ENCODE peak calls at places on chromosomes 5 and 9, in ten cellular contexts. One of them, this sample, is unnamed. For H3K4me1, the result is how much of the 10 kb centered on the place peaks cover.

GRCh38 chr9:69768716-69769115 is 8.9 kb upstream of the PTAR1 start:
- DNase-seq in cardiac muscle cell: no peak
- DNase-seq in body of pancreas: no peak
- DNase-seq in spleen: no peak
- DNase-seq in lower lobe of right lung: no peak
- DNase-seq in fibroblast of lung: peak
- DNase-seq in mucosa of descending colon: no peak
- DNase-seq in breast epithelium: no peak
- DNase-seq in A549: no peak
- DNase-seq in effector memory CD4-positive, alpha-beta T cell: no peak
- DNase-seq in this sample: no peak

GRCh38 chr9:113594484-113595299 is 131.2 kb downstream of the RGS3 start:
- DNase-seq in breast epithelium: no peak
- DNase-seq in body of pancreas: no peak
- DNase-seq in mucosa of descending colon: no peak
- DNase-seq in spleen: peak
- DNase-seq in effector memory CD4-positive, alpha-beta T cell: no peak
- DNase-seq in fibroblast of lung: no peak
- DNase-seq in lower lobe of right lung: peak
- DNase-seq in cardiac muscle cell: no peak
- DNase-seq in A549: no peak
- DNase-seq in this sample: no peak

GRCh38 chr5:68457298-68457697 is 241.7 kb downstream of the PIK3R1 start:
- DNase-seq in spleen: no peak
- DNase-seq in body of pancreas: no peak
- DNase-seq in lower lobe of right lung: no peak
- DNase-seq in cardiac muscle cell: no peak
- DNase-seq in effector memory CD4-positive, alpha-beta T cell: no peak
- DNase-seq in breast epithelium: no peak
- DNase-seq in fibroblast of lung: no peak
- DNase-seq in mucosa of descending colon: no peak
- DNase-seq in A549: no peak
- DNase-seq in this sample: no peak

GRCh38 chr5:36982146-36982545 is 105.6 kb downstream of the NIPBL start:
- DNase-seq in body of pancreas: no peak
- DNase-seq in spleen: no peak
- DNase-seq in fibroblast of lung: peak
- DNase-seq in effector memory CD4-positive, alpha-beta T cell: no peak
- DNase-seq in mucosa of descending colon: no peak
- DNase-seq in breast epithelium: no peak
- DNase-seq in lower lobe of right lung: no peak
- DNase-seq in A549: no peak
- DNase-seq in cardiac muscle cell: no peak
- DNase-seq in this sample: no peak

GRCh38 chr5:37668524-37669047 is 171.3 kb downstream of the GDNF start:
- DNase-seq in mucosa of descending colon: peak
- DNase-seq in spleen: no peak
- DNase-seq in cardiac muscle cell: peak
- DNase-seq in breast epithelium: peak
- DNase-seq in fibroblast of lung: peak
- DNase-seq in A549: peak
- DNase-seq in lower lobe of right lung: peak
- DNase-seq in body of pancreas: peak
- DNase-seq in effector memory CD4-positive, alpha-beta T cell: no peak
- DNase-seq in this sample: peak

GRCh38 chr5:172502969-172503368 is 48.6 kb upstream of the SH3PXD2B start:
- DNase-seq in fibroblast of lung: peak
- DNase-seq in breast epithelium: no peak
- DNase-seq in effector memory CD4-positive, alpha-beta T cell: no peak
- DNase-seq in body of pancreas: no peak
- DNase-seq in A549: peak
- DNase-seq in cardiac muscle cell: peak
- DNase-seq in spleen: peak
- DNase-seq in lower lobe of right lung: no peak
- DNase-seq in mucosa of descending colon: no peak
- DNase-seq in this sample: peak

GRCh38 chr9:79641055-79641454 is 69.3 kb downstream of the TLE4 start:
- DNase-seq in cardiac muscle cell: no peak
- DNase-seq in lower lobe of right lung: no peak
- DNase-seq in body of pancreas: no peak
- DNase-seq in A549: no peak
- DNase-seq in effector memory CD4-positive, alpha-beta T cell: no peak
- DNase-seq in fibroblast of lung: no peak
- DNase-seq in spleen: no peak
- DNase-seq in mucosa of descending colon: no peak
- DNase-seq in breast epithelium: no peak
- DNase-seq in this sample: no peak

GRCh38 chr9:113772121-113772885 is 103.8 kb upstream of the ZNF618 start:
- DNase-seq in breast epithelium: no peak
- DNase-seq in fibroblast of lung: peak
- DNase-seq in mucosa of descending colon: no peak
- DNase-seq in A549: no peak
- DNase-seq in effector memory CD4-positive, alpha-beta T cell: no peak
- DNase-seq in spleen: no peak
- DNase-seq in lower lobe of right lung: no peak
- DNase-seq in cardiac muscle cell: no peak
- DNase-seq in body of pancreas: no peak
- DNase-seq in this sample: no peak

GRCh38 chr9:36548454-36548853 is 24.2 kb upstream of the MELK start:
- DNase-seq in fibroblast of lung: no peak
- DNase-seq in spleen: no peak
- DNase-seq in effector memory CD4-positive, alpha-beta T cell: no peak
- DNase-seq in A549: no peak
- DNase-seq in lower lobe of right lung: no peak
- DNase-seq in body of pancreas: no peak
- DNase-seq in cardiac muscle cell: no peak
- DNase-seq in breast epithelium: no peak
- DNase-seq in mucosa of descending colon: no peak
- DNase-seq in this sample: no peak

GRCh38 chr9:92764988-92765936 is 629 bp upstream of the BICD2 start:
- DNase-seq in fibroblast of lung: peak
- DNase-seq in effector memory CD4-positive, alpha-beta T cell: peak
- DNase-seq in body of pancreas: peak
- DNase-seq in mucosa of descending colon: peak
- DNase-seq in breast epithelium: peak
- DNase-seq in lower lobe of right lung: peak
- DNase-seq in A549: peak
- DNase-seq in cardiac muscle cell: peak
- DNase-seq in spleen: peak
- DNase-seq in this sample: peak
- H3K4me1 ChIP-seq in fibroblast of lung: under half
- H3K4me1 ChIP-seq in effector memory CD4-positive, alpha-beta T cell: under half
- H3K4me1 ChIP-seq in body of pancreas: under half
- H3K4me1 ChIP-seq in mucosa of descending colon: under half
- H3K4me1 ChIP-seq in breast epithelium: under half
- H3K4me1 ChIP-seq in lower lobe of right lung: half or more
- H3K4me1 ChIP-seq in A549: under half
- H3K4me1 ChIP-seq in cardiac muscle cell: under half
- H3K4me1 ChIP-seq in spleen: half or more
- H3K4me1 ChIP-seq in this sample: under half

GRCh38 chr5:125411163-125412050 is 665.0 kb upstream of the ZNF608 start:
- DNase-seq in lower lobe of right lung: no peak
- DNase-seq in breast epithelium: no peak
- DNase-seq in cardiac muscle cell: peak
- DNase-seq in A549: no peak
- DNase-seq in effector memory CD4-positive, alpha-beta T cell: no peak
- DNase-seq in spleen: no peak
- DNase-seq in mucosa of descending colon: peak
- DNase-seq in body of pancreas: peak
- DNase-seq in fibroblast of lung: peak
- DNase-seq in this sample: no peak
- H3K4me1 ChIP-seq in lower lobe of right lung: under half
- H3K4me1 ChIP-seq in breast epithelium: under half
- H3K4me1 ChIP-seq in cardiac muscle cell: half or more
- H3K4me1 ChIP-seq in A549: under half
- H3K4me1 ChIP-seq in effector memory CD4-positive, alpha-beta T cell: under half
- H3K4me1 ChIP-seq in spleen: under half
- H3K4me1 ChIP-seq in mucosa of descending colon: under half
- H3K4me1 ChIP-seq in body of pancreas: half or more
- H3K4me1 ChIP-seq in fibroblast of lung: under half
- H3K4me1 ChIP-seq in this sample: under half

GRCh38 chr5:151900876-151901275 is 23.8 kb downstream of the GLRA1 start:
- DNase-seq in cardiac muscle cell: no peak
- DNase-seq in fibroblast of lung: no peak
- DNase-seq in spleen: no peak
- DNase-seq in A549: no peak
- DNase-seq in mucosa of descending colon: no peak
- DNase-seq in effector memory CD4-positive, alpha-beta T cell: no peak
- DNase-seq in lower lobe of right lung: no peak
- DNase-seq in breast epithelium: no peak
- DNase-seq in body of pancreas: no peak
- DNase-seq in this sample: no peak
- H3K4me1 ChIP-seq in cardiac muscle cell: under half
- H3K4me1 ChIP-seq in fibroblast of lung: under half
- H3K4me1 ChIP-seq in spleen: under half
- H3K4me1 ChIP-seq in A549: under half
- H3K4me1 ChIP-seq in mucosa of descending colon: under half
- H3K4me1 ChIP-seq in effector memory CD4-positive, alpha-beta T cell: under half
- H3K4me1 ChIP-seq in lower lobe of right lung: under half
- H3K4me1 ChIP-seq in breast epithelium: under half
- H3K4me1 ChIP-seq in body of pancreas: under half
- H3K4me1 ChIP-seq in this sample: under half

GRCh38 chr5:102815560-102816324 is 60.6 kb downstream of the PAM start:
- DNase-seq in cardiac muscle cell: no peak
- DNase-seq in lower lobe of right lung: no peak
- DNase-seq in body of pancreas: no peak
- DNase-seq in A549: no peak
- DNase-seq in effector memory CD4-positive, alpha-beta T cell: no peak
- DNase-seq in spleen: no peak
- DNase-seq in fibroblast of lung: peak
- DNase-seq in mucosa of descending colon: no peak
- DNase-seq in breast epithelium: no peak
- DNase-seq in this sample: no peak
- H3K4me1 ChIP-seq in cardiac muscle cell: under half
- H3K4me1 ChIP-seq in lower lobe of right lung: under half
- H3K4me1 ChIP-seq in body of pancreas: under half
- H3K4me1 ChIP-seq in A549: under half
- H3K4me1 ChIP-seq in effector memory CD4-positive, alpha-beta T cell: under half
- H3K4me1 ChIP-seq in spleen: under half
- H3K4me1 ChIP-seq in fibroblast of lung: under half
- H3K4me1 ChIP-seq in mucosa of descending colon: under half
- H3K4me1 ChIP-seq in breast epithelium: under half
- H3K4me1 ChIP-seq in this sample: half or more

DNA sequence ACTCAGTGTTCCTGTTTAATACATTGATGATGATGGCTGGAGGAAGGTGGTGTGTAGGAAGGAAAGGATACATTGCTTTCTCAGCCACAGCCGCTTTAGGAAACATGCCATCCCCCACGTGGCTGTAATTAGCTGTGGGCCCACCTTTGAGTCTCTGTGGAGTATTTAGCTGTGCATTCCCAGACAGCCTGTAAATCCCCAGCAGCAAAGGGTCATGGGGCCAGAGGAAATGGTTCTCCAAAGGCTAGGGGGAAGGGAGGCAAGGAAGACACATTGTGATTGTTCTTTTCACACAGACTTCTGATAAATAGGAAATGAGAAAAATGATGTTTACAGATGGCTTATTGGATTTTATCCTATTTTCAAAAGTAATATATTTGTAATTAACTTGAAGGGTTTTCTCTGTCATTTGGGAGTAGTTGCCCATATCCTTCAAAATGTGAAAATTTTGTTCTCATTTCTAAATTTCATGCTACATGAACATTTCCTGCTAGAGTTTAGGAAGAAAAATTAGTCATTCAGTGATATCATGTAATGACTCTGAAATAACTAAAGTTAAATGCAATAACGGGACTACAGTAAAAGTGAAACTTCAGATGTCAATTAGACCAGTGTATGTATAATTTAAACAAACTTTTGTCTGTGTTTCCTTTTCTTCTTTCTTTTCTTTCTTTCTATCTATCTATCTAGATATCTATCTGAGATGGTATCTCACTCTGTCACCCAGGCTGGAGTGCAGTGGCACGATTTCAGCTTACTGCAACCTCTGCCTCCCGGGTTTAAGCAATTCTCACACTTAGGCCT is 24.3 kb upstream of the F2R start:
- DNase-seq in spleen: no peak
- DNase-seq in A549: peak
- DNase-seq in body of pancreas: no peak
- DNase-seq in cardiac muscle cell: no peak
- DNase-seq in breast epithelium: no peak
- DNase-seq in effector memory CD4-positive, alpha-beta T cell: no peak
- DNase-seq in mucosa of descending colon: peak
- DNase-seq in fibroblast of lung: peak
- DNase-seq in lower lobe of right lung: no peak
- DNase-seq in this sample: no peak
- H3K4me1 ChIP-seq in spleen: under half
- H3K4me1 ChIP-seq in A549: under half
- H3K4me1 ChIP-seq in body of pancreas: under half
- H3K4me1 ChIP-seq in cardiac muscle cell: under half
- H3K4me1 ChIP-seq in breast epithelium: under half
- H3K4me1 ChIP-seq in effector memory CD4-positive, alpha-beta T cell: under half
- H3K4me1 ChIP-seq in mucosa of descending colon: under half
- H3K4me1 ChIP-seq in fibroblast of lung: under half
- H3K4me1 ChIP-seq in lower lobe of right lung: under half
- H3K4me1 ChIP-seq in this sample: under half

DNA sequence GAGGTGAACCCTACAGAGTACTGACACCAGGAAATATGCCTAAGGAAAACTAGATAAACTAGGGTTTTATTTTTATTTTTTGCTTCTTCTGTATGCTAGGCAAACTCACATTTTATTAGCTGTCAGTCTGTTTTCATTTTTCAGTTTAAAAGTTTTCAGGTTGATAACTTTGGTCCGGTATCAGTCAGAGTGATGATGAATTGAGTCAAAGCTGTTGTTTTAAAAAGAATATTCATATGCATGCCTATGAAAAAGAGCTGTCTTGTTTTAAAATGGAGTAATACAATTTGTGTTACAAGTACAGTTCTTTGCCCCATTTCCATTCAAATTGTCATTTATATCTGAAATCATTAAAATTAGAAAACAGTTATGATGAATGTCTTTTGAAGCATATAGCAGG is 22.6 kb downstream of the MAP3K1 start:
- DNase-seq in effector memory CD4-positive, alpha-beta T cell: no peak
- DNase-seq in cardiac muscle cell: no peak
- DNase-seq in breast epithelium: no peak
- DNase-seq in spleen: no peak
- DNase-seq in A549: no peak
- DNase-seq in mucosa of descending colon: no peak
- DNase-seq in body of pancreas: no peak
- DNase-seq in fibroblast of lung: no peak
- DNase-seq in lower lobe of right lung: no peak
- DNase-seq in this sample: no peak
- H3K4me1 ChIP-seq in effector memory CD4-positive, alpha-beta T cell: half or more
- H3K4me1 ChIP-seq in cardiac muscle cell: under half
- H3K4me1 ChIP-seq in breast epithelium: under half
- H3K4me1 ChIP-seq in spleen: half or more
- H3K4me1 ChIP-seq in A549: under half
- H3K4me1 ChIP-seq in mucosa of descending colon: under half
- H3K4me1 ChIP-seq in body of pancreas: half or more
- H3K4me1 ChIP-seq in fibroblast of lung: under half
- H3K4me1 ChIP-seq in lower lobe of right lung: half or more
- H3K4me1 ChIP-seq in this sample: half or more

GRCh38 chr5:180332861-180333260 is 20.3 kb downstream of the GFPT2 start:
- DNase-seq in cardiac muscle cell: no peak
- DNase-seq in fibroblast of lung: no peak
- DNase-seq in body of pancreas: no peak
- DNase-seq in effector memory CD4-positive, alpha-beta T cell: no peak
- DNase-seq in spleen: no peak
- DNase-seq in breast epithelium: no peak
- DNase-seq in mucosa of descending colon: no peak
- DNase-seq in lower lobe of right lung: no peak
- DNase-seq in A549: no peak
- DNase-seq in this sample: no peak
- H3K4me1 ChIP-seq in cardiac muscle cell: under half
- H3K4me1 ChIP-seq in fibroblast of lung: under half
- H3K4me1 ChIP-seq in body of pancreas: under half
- H3K4me1 ChIP-seq in effector memory CD4-positive, alpha-beta T cell: under half
- H3K4me1 ChIP-seq in spleen: under half
- H3K4me1 ChIP-seq in breast epithelium: under half
- H3K4me1 ChIP-seq in mucosa of descending colon: under half
- H3K4me1 ChIP-seq in lower lobe of right lung: under half
- H3K4me1 ChIP-seq in A549: half or more
- H3K4me1 ChIP-seq in this sample: under half

GRCh38 chr5:78506296-78507049 is 142.1 kb downstream of the LHFPL2 start:
- DNase-seq in mucosa of descending colon: no peak
- DNase-seq in lower lobe of right lung: no peak
- DNase-seq in breast epithelium: no peak
- DNase-seq in cardiac muscle cell: no peak
- DNase-seq in spleen: no peak
- DNase-seq in effector memory CD4-positive, alpha-beta T cell: no peak
- DNase-seq in fibroblast of lung: peak
- DNase-seq in body of pancreas: no peak
- DNase-seq in A549: no peak
- DNase-seq in this sample: no peak
- H3K4me1 ChIP-seq in mucosa of descending colon: under half
- H3K4me1 ChIP-seq in lower lobe of right lung: half or more
- H3K4me1 ChIP-seq in breast epithelium: under half
- H3K4me1 ChIP-seq in cardiac muscle cell: half or more
- H3K4me1 ChIP-seq in spleen: half or more
- H3K4me1 ChIP-seq in effector memory CD4-positive, alpha-beta T cell: under half
- H3K4me1 ChIP-seq in fibroblast of lung: under half
- H3K4me1 ChIP-seq in body of pancreas: half or more
- H3K4me1 ChIP-seq in A549: under half
- H3K4me1 ChIP-seq in this sample: under half

This sample was measured in gastrocnemius medialis.